ENCODE peak calls at places on chromosomes 5 and 9, in seven cellular contexts. One of them, this sample, is unnamed.

GRCh38 chr9:109708507-109708945 is 71.5 kb upstream of the PALM2AKAP2 start:
- DNase-seq in stimulated activated CD8-positive, alpha-beta memory T cell treated with anti-CD3 and anti-CD28 coated beads, Interleukin-4, amount 100 ng/mL, for 24 hours: no peak
- DNase-seq in NCI-H1092: no peak
- DNase-seq in NCI-H82: no peak
- DNase-seq in D341Med: no peak
- DNase-seq in OCI-LY7: no peak
- DNase-seq in GM10248: no peak
- DNase-seq in this sample: no peak

GRCh38 chr5:107218457-107219193 is 452.1 kb downstream of the EFNA5 start:
- DNase-seq in NCI-H1092: no peak
- DNase-seq in GM10248: no peak
- DNase-seq in D341Med: no peak
- DNase-seq in OCI-LY7: no peak
- DNase-seq in stimulated activated CD8-positive, alpha-beta memory T cell treated with anti-CD3 and anti-CD28 coated beads, Interleukin-4, amount 100 ng/mL, for 24 hours: no peak
- DNase-seq in NCI-H82: no peak
- DNase-seq in this sample: no peak

GRCh38 chr5:91419571-91420537 is 36.7 kb upstream of the ARRDC3 start:
- DNase-seq in NCI-H1092: peak; percentile 3
- DNase-seq in OCI-LY7: peak; percentile 65
- DNase-seq in D341Med: peak; percentile 18
- DNase-seq in stimulated activated CD8-positive, alpha-beta memory T cell treated with anti-CD3 and anti-CD28 coated beads, Interleukin-4, amount 100 ng/mL, for 24 hours: peak; percentile 51
- DNase-seq in GM10248: peak; percentile 27
- DNase-seq in NCI-H82: peak; percentile 74
- DNase-seq in this sample: peak; percentile 3

GRCh38 chr5:58641533-58641932 is 58.7 kb downstream of the RAB3C start:
- DNase-seq in OCI-LY7: no peak
- DNase-seq in D341Med: no peak
- DNase-seq in GM10248: no peak
- DNase-seq in NCI-H82: no peak
- DNase-seq in stimulated activated CD8-positive, alpha-beta memory T cell treated with anti-CD3 and anti-CD28 coated beads, Interleukin-4, amount 100 ng/mL, for 24 hours: no peak
- DNase-seq in NCI-H1092: no peak
- DNase-seq in this sample: no peak

GRCh38 chr9:135512241-135512603 is 9.0 kb upstream of the LCN1 start:
- DNase-seq in OCI-LY7: no peak
- DNase-seq in GM10248: no peak
- DNase-seq in stimulated activated CD8-positive, alpha-beta memory T cell treated with anti-CD3 and anti-CD28 coated beads, Interleukin-4, amount 100 ng/mL, for 24 hours: no peak
- DNase-seq in D341Med: no peak
- DNase-seq in NCI-H82: no peak
- DNase-seq in NCI-H1092: no peak
- DNase-seq in this sample: no peak

GRCh38 chr5:57210633-57211032 is 36.8 kb downstream of the GPBP1 start:
- DNase-seq in OCI-LY7: no peak
- DNase-seq in D341Med: no peak
- DNase-seq in NCI-H1092: no peak
- DNase-seq in stimulated activated CD8-positive, alpha-beta memory T cell treated with anti-CD3 and anti-CD28 coated beads, Interleukin-4, amount 100 ng/mL, for 24 hours: no peak
- DNase-seq in NCI-H82: no peak
- DNase-seq in GM10248: no peak
- DNase-seq in this sample: no peak

GRCh38 chr5:148156609-148157008 is 11.7 kb upstream of the SPINK14 start:
- DNase-seq in NCI-H82: no peak
- DNase-seq in OCI-LY7: no peak
- DNase-seq in NCI-H1092: no peak
- DNase-seq in GM10248: no peak
- DNase-seq in stimulated activated CD8-positive, alpha-beta memory T cell treated with anti-CD3 and anti-CD28 coated beads, Interleukin-4, amount 100 ng/mL, for 24 hours: no peak
- DNase-seq in D341Med: no peak
- DNase-seq in this sample: no peak

GRCh38 chr9:31824860-31825259 is 559.6 kb upstream of the ACO1 start:
- DNase-seq in NCI-H82: peak; percentile 47
- DNase-seq in stimulated activated CD8-positive, alpha-beta memory T cell treated with anti-CD3 and anti-CD28 coated beads, Interleukin-4, amount 100 ng/mL, for 24 hours: no peak
- DNase-seq in OCI-LY7: no peak
- DNase-seq in NCI-H1092: no peak
- DNase-seq in GM10248: no peak
- DNase-seq in D341Med: no peak
- DNase-seq in this sample: no peak

GRCh38 chr9:20552874-20553624 is 69.2 kb downstream of the MLLT3 start:
- DNase-seq in D341Med: no peak
- DNase-seq in OCI-LY7: no peak
- DNase-seq in GM10248: no peak
- DNase-seq in NCI-H82: no peak
- DNase-seq in stimulated activated CD8-positive, alpha-beta memory T cell treated with anti-CD3 and anti-CD28 coated beads, Interleukin-4, amount 100 ng/mL, for 24 hours: no peak
- DNase-seq in NCI-H1092: no peak
- DNase-seq in this sample: no peak

GRCh38 chr5:143541943-143542797 is 138.7 kb upstream of the NR3C1 start:
- DNase-seq in OCI-LY7: no peak
- DNase-seq in stimulated activated CD8-positive, alpha-beta memory T cell treated with anti-CD3 and anti-CD28 coated beads, Interleukin-4, amount 100 ng/mL, for 24 hours: no peak
- DNase-seq in D341Med: no peak
- DNase-seq in NCI-H82: peak; percentile 25
- DNase-seq in NCI-H1092: no peak
- DNase-seq in GM10248: no peak
- DNase-seq in this sample: no peak

GRCh38 chr9:133184971-133185370 is 21.3 kb upstream of the GBGT1 start:
- DNase-seq in stimulated activated CD8-positive, alpha-beta memory T cell treated with anti-CD3 and anti-CD28 coated beads, Interleukin-4, amount 100 ng/mL, for 24 hours: no peak
- DNase-seq in D341Med: peak; percentile 59
- DNase-seq in GM10248: peak; percentile 39
- DNase-seq in OCI-LY7: peak; percentile 54
- DNase-seq in NCI-H1092: peak; percentile 51
- DNase-seq in NCI-H82: peak; percentile 49
- DNase-seq in this sample: peak; percentile 66

GRCh38 chr9:34010979-34011378 is 37.7 kb downstream of the UBAP2 start:
- DNase-seq in stimulated activated CD8-positive, alpha-beta memory T cell treated with anti-CD3 and anti-CD28 coated beads, Interleukin-4, amount 100 ng/mL, for 24 hours: no peak
- DNase-seq in D341Med: peak; percentile 26
- DNase-seq in NCI-H1092: peak; percentile 1
- DNase-seq in NCI-H82: peak; percentile 6
- DNase-seq in OCI-LY7: peak; percentile 64
- DNase-seq in GM10248: no peak
- DNase-seq in this sample: no peak

GRCh38 chr5:55303238-55303690 is 4.2 kb downstream of the DHX29 start:
- DNase-seq in D341Med: no peak
- DNase-seq in stimulated activated CD8-positive, alpha-beta memory T cell treated with anti-CD3 and anti-CD28 coated beads, Interleukin-4, amount 100 ng/mL, for 24 hours: no peak
- DNase-seq in NCI-H82: no peak
- DNase-seq in GM10248: no peak
- DNase-seq in NCI-H1092: no peak
- DNase-seq in OCI-LY7: no peak
- DNase-seq in this sample: no peak

GRCh38 chr5:160260881-160261815 is 31.8 kb downstream of the FABP6 start:
- DNase-seq in GM10248: no peak
- DNase-seq in stimulated activated CD8-positive, alpha-beta memory T cell treated with anti-CD3 and anti-CD28 coated beads, Interleukin-4, amount 100 ng/mL, for 24 hours: no peak
- DNase-seq in D341Med: peak; percentile 19
- DNase-seq in OCI-LY7: peak; percentile 43
- DNase-seq in NCI-H1092: no peak
- DNase-seq in NCI-H82: peak; percentile 63
- DNase-seq in this sample: no peak

This sample was measured in NCI-H1930.